ENCODE peak calls at places on chromosomes 5 and 9, in nine cellular contexts. One of them, this sample, is unnamed.

GRCh38 chr9:104608336-104608735 is 2.9 kb upstream of the OR13C2 start:
- DNase-seq in COR-L47: no peak
- DNase-seq in stimulated activated CD4-positive, alpha-beta T cell treated with anti-CD3 and anti-CD28 coated beads, TNF-alpha, amount 100 ng/mL, for 1 hour: no peak
- DNase-seq in GM10248: no peak
- DNase-seq in IMR-90: no peak
- DNase-seq in SJSA1: no peak
- DNase-seq in astrocyte of the spinal cord: no peak
- DNase-seq in endothelial cell: no peak
- DNase-seq in lower leg skin: no peak
- DNase-seq in this sample: no peak

GRCh38 chr9:106921341-106921899 is 58.5 kb downstream of the ZNF462 start:
- DNase-seq in COR-L47: peak
- DNase-seq in stimulated activated CD4-positive, alpha-beta T cell treated with anti-CD3 and anti-CD28 coated beads, TNF-alpha, amount 100 ng/mL, for 1 hour: no peak
- DNase-seq in GM10248: no peak
- DNase-seq in IMR-90: peak
- DNase-seq in SJSA1: peak
- DNase-seq in astrocyte of the spinal cord: peak
- DNase-seq in endothelial cell: no peak
- DNase-seq in lower leg skin: no peak
- DNase-seq in this sample: no peak

GRCh38 chr5:92544042-92544441 is 1037.0 kb downstream of the NR2F1-AS1 start:
- DNase-seq in COR-L47: no peak
- DNase-seq in stimulated activated CD4-positive, alpha-beta T cell treated with anti-CD3 and anti-CD28 coated beads, TNF-alpha, amount 100 ng/mL, for 1 hour: no peak
- DNase-seq in GM10248: no peak
- DNase-seq in IMR-90: no peak
- DNase-seq in SJSA1: no peak
- DNase-seq in astrocyte of the spinal cord: peak
- DNase-seq in endothelial cell: no peak
- DNase-seq in lower leg skin: no peak
- DNase-seq in this sample: no peak

GRCh38 chr9:128254855-128255759 is 20.7 kb downstream of the GOLGA2 start:
- DNase-seq in COR-L47: peak
- DNase-seq in stimulated activated CD4-positive, alpha-beta T cell treated with anti-CD3 and anti-CD28 coated beads, TNF-alpha, amount 100 ng/mL, for 1 hour: peak
- DNase-seq in GM10248: peak
- DNase-seq in IMR-90: peak
- DNase-seq in SJSA1: peak
- DNase-seq in astrocyte of the spinal cord: peak
- DNase-seq in endothelial cell: peak
- DNase-seq in lower leg skin: no peak
- DNase-seq in this sample: peak

GRCh38 chr5:123120197-123120596 is 31.2 kb downstream of the PRDM6 start:
- DNase-seq in COR-L47: no peak
- DNase-seq in stimulated activated CD4-positive, alpha-beta T cell treated with anti-CD3 and anti-CD28 coated beads, TNF-alpha, amount 100 ng/mL, for 1 hour: no peak
- DNase-seq in GM10248: no peak
- DNase-seq in IMR-90: no peak
- DNase-seq in SJSA1: peak
- DNase-seq in astrocyte of the spinal cord: no peak
- DNase-seq in endothelial cell: no peak
- DNase-seq in lower leg skin: no peak
- DNase-seq in this sample: no peak

GRCh38 chr5:58114324-58114723 is 345.6 kb downstream of the PLK2 start:
- DNase-seq in COR-L47: no peak
- DNase-seq in stimulated activated CD4-positive, alpha-beta T cell treated with anti-CD3 and anti-CD28 coated beads, TNF-alpha, amount 100 ng/mL, for 1 hour: no peak
- DNase-seq in GM10248: no peak
- DNase-seq in IMR-90: peak
- DNase-seq in SJSA1: no peak
- DNase-seq in astrocyte of the spinal cord: peak
- DNase-seq in endothelial cell: no peak
- DNase-seq in lower leg skin: no peak
- DNase-seq in this sample: no peak

GRCh38 chr5:60633336-60633735 is 66.6 kb downstream of the DEPDC1B start:
- DNase-seq in COR-L47: no peak
- DNase-seq in stimulated activated CD4-positive, alpha-beta T cell treated with anti-CD3 and anti-CD28 coated beads, TNF-alpha, amount 100 ng/mL, for 1 hour: no peak
- DNase-seq in GM10248: no peak
- DNase-seq in IMR-90: peak
- DNase-seq in SJSA1: no peak
- DNase-seq in astrocyte of the spinal cord: peak
- DNase-seq in endothelial cell: no peak
- DNase-seq in lower leg skin: no peak
- DNase-seq in this sample: no peak

GRCh38 chr5:82405618-82406199 is 127.6 kb upstream of the RPS23 start:
- DNase-seq in COR-L47: no peak
- DNase-seq in stimulated activated CD4-positive, alpha-beta T cell treated with anti-CD3 and anti-CD28 coated beads, TNF-alpha, amount 100 ng/mL, for 1 hour: no peak
- DNase-seq in GM10248: no peak
- DNase-seq in IMR-90: peak
- DNase-seq in SJSA1: peak
- DNase-seq in astrocyte of the spinal cord: peak
- DNase-seq in endothelial cell: no peak
- DNase-seq in lower leg skin: no peak
- DNase-seq in this sample: no peak

GRCh38 chr9:98178874-98179850 is 13.3 kb downstream of the CORO2A start:
- DNase-seq in COR-L47: no peak
- DNase-seq in stimulated activated CD4-positive, alpha-beta T cell treated with anti-CD3 and anti-CD28 coated beads, TNF-alpha, amount 100 ng/mL, for 1 hour: no peak
- DNase-seq in GM10248: no peak
- DNase-seq in IMR-90: no peak
- DNase-seq in SJSA1: no peak
- DNase-seq in astrocyte of the spinal cord: no peak
- DNase-seq in endothelial cell: no peak
- DNase-seq in lower leg skin: no peak
- DNase-seq in this sample: no peak

GRCh38 chr5:6837519-6838110 is 124.4 kb downstream of the TENT4A start:
- DNase-seq in COR-L47: no peak
- DNase-seq in stimulated activated CD4-positive, alpha-beta T cell treated with anti-CD3 and anti-CD28 coated beads, TNF-alpha, amount 100 ng/mL, for 1 hour: no peak
- DNase-seq in GM10248: peak
- DNase-seq in IMR-90: no peak
- DNase-seq in SJSA1: peak
- DNase-seq in astrocyte of the spinal cord: no peak
- DNase-seq in endothelial cell: peak
- DNase-seq in lower leg skin: no peak
- DNase-seq in this sample: no peak

GRCh38 chr9:110890416-110890815 is 147.9 kb downstream of the LPAR1 start:
- DNase-seq in COR-L47: no peak
- DNase-seq in stimulated activated CD4-positive, alpha-beta T cell treated with anti-CD3 and anti-CD28 coated beads, TNF-alpha, amount 100 ng/mL, for 1 hour: no peak
- DNase-seq in GM10248: no peak
- DNase-seq in IMR-90: no peak
- DNase-seq in SJSA1: no peak
- DNase-seq in astrocyte of the spinal cord: no peak
- DNase-seq in endothelial cell: no peak
- DNase-seq in lower leg skin: no peak
- DNase-seq in this sample: no peak

GRCh38 chr9:12461759-12462158 is 231.4 kb upstream of the TYRP1 start:
- DNase-seq in COR-L47: no peak
- DNase-seq in stimulated activated CD4-positive, alpha-beta T cell treated with anti-CD3 and anti-CD28 coated beads, TNF-alpha, amount 100 ng/mL, for 1 hour: no peak
- DNase-seq in GM10248: no peak
- DNase-seq in IMR-90: no peak
- DNase-seq in SJSA1: no peak
- DNase-seq in astrocyte of the spinal cord: no peak
- DNase-seq in endothelial cell: no peak
- DNase-seq in lower leg skin: no peak
- DNase-seq in this sample: no peak

GRCh38 chr9:129026442-129027223 is 1.5 kb downstream of the SH3GLB2 start:
- DNase-seq in COR-L47: peak
- DNase-seq in stimulated activated CD4-positive, alpha-beta T cell treated with anti-CD3 and anti-CD28 coated beads, TNF-alpha, amount 100 ng/mL, for 1 hour: no peak
- DNase-seq in GM10248: no peak
- DNase-seq in IMR-90: peak
- DNase-seq in SJSA1: no peak
- DNase-seq in astrocyte of the spinal cord: peak
- DNase-seq in endothelial cell: no peak
- DNase-seq in lower leg skin: no peak
- DNase-seq in this sample: no peak

GRCh38 chr5:67051164-67051563 is 145.4 kb downstream of the CD180 start:
- DNase-seq in COR-L47: no peak
- DNase-seq in stimulated activated CD4-positive, alpha-beta T cell treated with anti-CD3 and anti-CD28 coated beads, TNF-alpha, amount 100 ng/mL, for 1 hour: no peak
- DNase-seq in GM10248: no peak
- DNase-seq in IMR-90: no peak
- DNase-seq in SJSA1: no peak
- DNase-seq in astrocyte of the spinal cord: no peak
- DNase-seq in endothelial cell: no peak
- DNase-seq in lower leg skin: no peak
- DNase-seq in this sample: no peak

GRCh38 chr9:27181381-27181780 is 72.4 kb downstream of the TEK start:
- DNase-seq in COR-L47: no peak
- DNase-seq in stimulated activated CD4-positive, alpha-beta T cell treated with anti-CD3 and anti-CD28 coated beads, TNF-alpha, amount 100 ng/mL, for 1 hour: no peak
- DNase-seq in GM10248: no peak
- DNase-seq in IMR-90: peak
- DNase-seq in SJSA1: peak
- DNase-seq in astrocyte of the spinal cord: peak
- DNase-seq in endothelial cell: no peak
- DNase-seq in lower leg skin: no peak
- DNase-seq in this sample: no peak

GRCh38 chr5:145237843-145238242 is 597.3 kb downstream of the PRELID2 start:
- DNase-seq in COR-L47: peak
- DNase-seq in stimulated activated CD4-positive, alpha-beta T cell treated with anti-CD3 and anti-CD28 coated beads, TNF-alpha, amount 100 ng/mL, for 1 hour: no peak
- DNase-seq in GM10248: peak
- DNase-seq in IMR-90: peak
- DNase-seq in SJSA1: peak
- DNase-seq in astrocyte of the spinal cord: peak
- DNase-seq in endothelial cell: peak
- DNase-seq in lower leg skin: no peak
- DNase-seq in this sample: no peak

GRCh38 chr9:106771618-106772017 is 91.3 kb upstream of the ZNF462 start:
- DNase-seq in COR-L47: no peak
- DNase-seq in stimulated activated CD4-positive, alpha-beta T cell treated with anti-CD3 and anti-CD28 coated beads, TNF-alpha, amount 100 ng/mL, for 1 hour: no peak
- DNase-seq in GM10248: no peak
- DNase-seq in IMR-90: no peak
- DNase-seq in SJSA1: no peak
- DNase-seq in astrocyte of the spinal cord: no peak
- DNase-seq in endothelial cell: no peak
- DNase-seq in lower leg skin: peak
- DNase-seq in this sample: no peak

This sample was measured in activated CD4-positive, CD25-positive, alpha-beta regulatory T cell treated with anti-CD3 and anti-CD28 coated beads, Interleukin-2, amount 50 U/mL, for 16 hours.